ENCODE peak calls at places on chromosomes 1 and 21, in four cellular contexts. Q is Peyer's patch, L is tibial artery, W is GM13976. S is an unnamed sample.

GRCh38 chr1:37362990-37363389 is 111.4 kb upstream of the ZC3H12A start:
- DNase-seq in W (no peak), Q (no peak), L (no peak), S (no peak)

GRCh38 chr1:43454270-43455011 is 710 bp upstream of the HYI start:
- DNase-seq in Q (peak), L (peak), W (peak), S (no peak)

GRCh38 chr1:119367332-119368124 is 1.1 kb upstream of the HAO2 start:
- DNase-seq in Q (no peak), L (no peak), W (peak), S (no peak)

GRCh38 chr1:76292418-76293184 is 218.1 kb downstream of the ST6GALNAC3 start:
- DNase-seq in L (no peak), Q (no peak), W (no peak), S (no peak)

GRCh38 chr1:19311931-19312781 is at the start of the genes AKR7A2 and SLC66A1:
- DNase-seq in Q (peak), W (peak), L (peak), S (peak)

GRCh38 chr21:33769057-33769456 is 126.8 kb downstream of the ITSN1 start:
- DNase-seq in Q (no peak), W (no peak), L (no peak), S (no peak)

GRCh38 chr1:181704556-181704955 is 221.2 kb downstream of the CACNA1E start:
- DNase-seq in L (no peak), W (no peak), Q (no peak), S (no peak)

GRCh38 chr1:170863600-170863999 is 71.7 kb upstream of the MROH9 start:
- DNase-seq in Q (no peak), W (no peak), L (no peak), S (no peak)

GRCh38 chr21:39258207-39258606 is 55.2 kb downstream of the BRWD1 start:
- DNase-seq in L (no peak), Q (no peak), W (no peak), S (no peak)

GRCh38 chr1:54302951-54303843 is 103.0 kb downstream of the SSBP3 start:
- DNase-seq in W (no peak), Q (no peak), L (no peak), S (no peak)

GRCh38 chr1:209895709-209896108 is 42.3 kb upstream of the SYT14 start:
- DNase-seq in L (no peak), Q (no peak), W (no peak), S (no peak)

GRCh38 chr1:60274422-60275419 is 201.2 kb upstream of the C1orf87 start:
- DNase-seq in Q (no peak), L (no peak), W (no peak), S (no peak)

GRCh38 chr1:74689800-74690696 is 16.5 kb upstream of the ERICH3 start:
- DNase-seq in Q (peak), W (no peak), L (peak), S (no peak)

GRCh38 chr1:218665216-218665615 is 320.1 kb downstream of the TGFB2 start:
- DNase-seq in Q (no peak), L (peak), W (no peak), S (no peak)

GRCh38 chr1:110765640-110766335 is 91.0 kb upstream of the KCNA3 start:
- DNase-seq in Q (peak), W (peak), L (no peak), S (no peak)

GRCh38 chr1:19792237-19793002 is 7.3 kb downstream of the TMCO4 start:
- DNase-seq in Q (no peak), L (no peak), W (no peak), S (no peak)

GRCh38 chr1:117312453-117313138 is 54.7 kb upstream of the MAN1A2 start:
- DNase-seq in Q (peak), L (no peak), W (peak), S (no peak)